ENCODE peak calls at places on chromosomes 11 and 22, in four cellular contexts. Z is WTC11, J is GM12878, R is HepG2. Q is an unnamed sample.

GRCh38 chr11:132451942-132452601 is 1080.2 kb downstream of the OPCML start:
- DNase-seq in R (no peak), J (no peak), Z (no peak), Q (no peak)

GRCh38 chr22:19800761-19801244 is 40.2 kb downstream of the TBX1 start:
- DNase-seq in J (no peak), R (peak; percentile 34), Z (peak; percentile 58), Q (peak; percentile 74)

GRCh38 chr11:131767421-131767820 is 397.0 kb downstream of the NTM start:
- DNase-seq in Z (no peak), R (no peak), J (no peak), Q (no peak)

GRCh38 chr11:11583801-11584445 is 37.9 kb downstream of the GALNT18 start:
- DNase-seq in J (no peak), R (no peak), Z (no peak), Q (peak; percentile 5)

GRCh38 chr22:44023404-44024287 is 456 bp upstream of the PARVB start:
- DNase-seq in Z (peak; percentile 43), R (no peak), J (no peak), Q (peak; percentile 83)

GRCh38 chr11:66203847-66204246 is 64.6 kb upstream of the RAB1B start:
- DNase-seq in J (no peak), R (no peak), Z (no peak), Q (no peak)

GRCh38 chr11:44575288-44575672 is 9.8 kb downstream of the CD82 start:
- DNase-seq in Z (no peak), R (no peak), J (no peak), Q (no peak)

GRCh38 chr11:4455439-4455838 is 6.3 kb downstream of the OR52K2 start:
- DNase-seq in Z (no peak), J (no peak), R (no peak), Q (no peak)

GRCh38 chr22:49392247-49392646 is 435.4 kb downstream of the BRD1 start:
- DNase-seq in R (no peak), J (no peak), Z (no peak), Q (no peak)

GRCh38 chr22:23393721-23394320 is 186.3 kb downstream of the IGLL1 start:
- DNase-seq in Z (peak; percentile 8), J (no peak), R (no peak), Q (no peak)

GRCh38 chr11:103091441-103091809 is 535 bp downstream of the DCUN1D5 start:
- DNase-seq in Z (peak; percentile 61), J (no peak), R (peak; percentile 32), Q (peak; percentile 62)

GRCh38 chr22:37278261-37278660 is 4.0 kb upstream of the CYTH4 start:
- DNase-seq in R (no peak), Z (no peak), J (no peak), Q (no peak)

GRCh38 chr22:49825436-49825835 is 2.2 kb downstream of the BRD1 start:
- DNase-seq in Z (no peak), J (no peak), R (peak; percentile 34), Q (no peak)

GRCh38 chr11:45901646-45902045 is 5.4 kb downstream of the FREY1 start:
- DNase-seq in J (no peak), Z (no peak), R (no peak), Q (no peak)

GRCh38 chr11:111634981-111635705 is 32.9 kb downstream of the SIK2 start:
- DNase-seq in Z (no peak), J (no peak), R (no peak), Q (peak; percentile 22)

GRCh38 chr11:72735495-72736027 is 16.6 kb downstream of the ARAP1 start:
- DNase-seq in R (peak; percentile 47), J (no peak), Z (no peak), Q (peak; percentile 83)

GRCh38 chr11:59938718-59939117 is 486 bp downstream of the OOSP1 start:
- DNase-seq in Z (no peak), J (no peak), R (no peak), Q (no peak)

GRCh38 chr11:93570759-93571413 is 27.7 kb upstream of the SMCO4 start:
- DNase-seq in R (peak; percentile 90), Z (no peak), J (no peak), Q (peak; percentile 9)

GRCh38 chr22:18060646-18061620 is 16.9 kb upstream of the PEX26 start:
- DNase-seq in Z (no peak), J (no peak), R (peak; percentile 88), Q (no peak)

GRCh38 chr11:126839496-126839895 is 161.1 kb downstream of the KIRREL3 start:
- DNase-seq in R (no peak), Z (no peak), J (no peak), Q (peak; percentile 13)

GRCh38 chr11:16945671-16946469 is 68.3 kb downstream of the PLEKHA7 start:
- DNase-seq in Z (peak; percentile 45), R (peak; percentile 68), J (peak; percentile 61), Q (peak; percentile 68)
- TF ChIP-seq TCF7 in Z (no peak), R (no peak), J (no peak), Q (no peak)

GRCh38 chr11:68654978-68655377 is 29.4 kb upstream of the GAL start:
- DNase-seq in J (no peak), R (no peak), Z (no peak), Q (no peak)
- TF ChIP-seq TCF7 in J (no peak), R (no peak), Z (no peak), Q (no peak)

DNA sequence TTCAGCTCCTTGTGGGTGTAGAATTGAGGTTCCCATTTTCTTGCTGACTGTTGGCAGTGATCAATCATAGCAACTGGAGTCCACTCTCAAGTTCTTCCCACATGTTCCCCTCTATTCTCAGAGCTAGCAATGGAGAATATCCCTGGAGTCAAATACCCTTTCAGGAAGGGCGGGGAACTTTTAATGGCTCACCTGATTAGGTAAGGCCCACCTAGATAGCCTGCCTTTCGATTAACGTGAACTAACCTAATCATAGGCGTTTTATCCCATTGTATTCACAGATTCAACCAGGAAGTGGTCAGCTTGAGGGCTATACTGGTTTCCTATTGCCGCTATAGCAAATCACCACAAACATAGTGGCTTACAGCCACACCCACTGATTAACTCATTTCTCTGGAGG is 7.1 kb upstream of the LRRC55 start:
- DNase-seq in R (no peak), Z (no peak), J (no peak), Q (no peak)
- TF ChIP-seq TCF7 in R (no peak), Z (no peak), J (no peak), Q (no peak)

GRCh38 chr11:2885676-2886081 is at the start of gene CDKN1C:
- DNase-seq in Z (peak; percentile 83), R (no peak), J (no peak), Q (peak; percentile 93)
- TF ChIP-seq TCF7 in Z (no peak), R (no peak), J (no peak), Q (no peak)

GRCh38 chr22:29717789-29718188 is 2.0 kb upstream of the CABP7 start:
- DNase-seq in J (no peak), R (no peak), Z (no peak), Q (no peak)
- TF ChIP-seq TCF7 in J (no peak), R (no peak), Z (no peak), Q (no peak)

DNA sequence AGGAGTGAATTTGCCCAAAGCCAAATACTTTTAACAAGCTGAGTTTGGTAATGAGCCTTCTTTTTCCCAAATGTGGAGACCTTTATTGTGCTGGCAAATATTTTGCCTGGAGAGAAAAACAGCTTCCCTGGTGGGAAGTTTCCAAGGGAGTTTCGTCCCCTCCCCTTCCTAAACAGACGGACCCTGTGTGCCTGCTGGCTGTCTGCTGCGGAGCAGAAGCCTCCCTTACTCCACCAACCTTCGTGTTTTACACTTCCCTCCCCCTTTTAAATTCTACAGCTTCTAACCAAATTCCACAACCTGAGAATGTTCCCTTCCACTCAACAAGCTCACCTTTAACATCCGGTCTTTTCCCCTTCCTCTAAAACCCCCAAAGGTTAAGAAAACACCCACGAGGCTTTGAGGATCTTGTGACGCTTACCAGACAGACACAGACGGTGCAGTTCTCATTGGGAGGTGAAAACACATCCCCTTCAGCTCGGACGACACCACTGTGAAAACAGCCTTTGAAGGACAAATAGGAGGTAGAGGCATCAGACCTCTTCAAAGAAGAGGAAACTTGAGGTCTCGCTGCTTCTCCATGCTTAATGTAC is 17.0 kb downstream of the VWCE start:
- DNase-seq in Z (no peak), J (no peak), R (no peak), Q (no peak)
- TF ChIP-seq TCF7 in Z (no peak), J (no peak), R (no peak), Q (no peak)

DNA sequence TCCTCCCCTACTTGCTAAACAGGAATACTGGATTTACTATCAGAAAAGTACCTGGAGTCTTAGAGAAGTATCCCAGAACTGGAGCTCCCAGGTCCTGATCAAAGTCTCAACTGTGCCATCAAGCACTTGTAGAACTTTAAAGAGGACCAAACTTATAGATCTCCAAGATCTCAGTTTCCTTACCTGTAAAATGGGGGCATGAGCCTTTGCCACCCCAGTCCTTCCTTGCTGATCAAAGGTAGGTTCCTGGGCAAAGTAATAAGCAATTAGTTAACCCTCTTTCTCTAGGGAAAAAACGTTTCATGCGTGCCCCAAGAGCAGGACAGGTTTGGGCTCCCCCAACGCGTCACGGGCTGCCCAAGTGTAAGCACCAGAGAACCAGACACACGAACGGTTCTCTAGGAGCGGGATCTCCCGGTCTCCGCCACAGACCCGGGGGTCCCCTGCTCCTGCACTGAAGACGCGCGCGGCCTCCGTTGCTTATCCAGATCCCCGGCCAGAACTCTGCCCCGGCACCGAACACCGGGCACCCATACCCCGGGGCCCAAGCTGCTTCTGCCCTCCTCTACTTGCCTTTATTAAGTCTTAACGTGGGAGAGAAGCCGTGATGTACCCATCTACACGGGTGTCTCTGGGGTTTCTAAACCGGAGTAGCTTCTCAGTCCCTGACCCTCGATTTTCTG is 505 bp downstream of the ZNF214 start:
- DNase-seq in R (no peak), Z (peak; percentile 38), J (no peak), Q (no peak)
- TF ChIP-seq TCF7 in R (no peak), Z (no peak), J (no peak), Q (no peak)

DNA sequence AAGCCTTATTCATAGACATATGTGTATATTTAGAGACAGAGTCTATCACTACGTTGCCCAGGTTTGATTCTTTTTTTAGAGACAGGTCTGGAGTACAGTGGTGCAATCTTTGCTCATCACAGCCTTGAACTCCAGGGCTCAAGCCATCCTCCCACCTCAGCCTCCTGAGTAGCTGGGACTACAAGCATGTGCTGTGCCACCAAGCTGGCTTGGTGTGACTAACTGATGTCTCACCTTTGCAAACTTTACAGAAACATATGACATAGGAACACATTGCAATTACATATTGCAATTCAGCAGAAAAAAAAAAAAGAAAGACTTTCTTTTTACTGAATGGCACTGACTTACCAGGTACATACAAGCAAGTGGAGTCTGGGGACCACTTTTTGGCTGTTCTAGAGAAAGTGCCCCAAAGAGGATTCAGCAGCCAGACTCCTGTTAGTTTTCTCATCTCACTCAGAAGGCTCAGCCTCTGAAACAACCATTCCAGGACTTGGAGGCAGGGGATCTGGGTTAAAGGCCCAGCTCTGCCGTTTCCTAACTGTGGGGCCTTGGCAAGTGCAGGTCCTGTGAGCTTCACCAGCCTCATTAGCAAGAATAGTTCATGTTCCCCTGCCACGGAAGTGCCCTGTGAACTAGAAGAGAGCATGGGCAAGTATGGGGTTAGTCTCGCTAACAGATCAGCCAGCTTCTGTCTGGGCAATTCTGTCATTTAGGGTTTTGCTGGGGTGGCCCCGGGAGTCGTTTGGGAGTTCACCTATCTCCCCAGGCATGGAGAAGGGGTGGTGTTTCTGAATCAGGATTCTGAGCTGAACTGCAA is 11.2 kb upstream of the NFAM1 start:
- DNase-seq in J (no peak), Z (no peak), R (no peak), Q (no peak)
- TF ChIP-seq TCF7 in J (no peak), Z (no peak), R (no peak), Q (no peak)

DNA sequence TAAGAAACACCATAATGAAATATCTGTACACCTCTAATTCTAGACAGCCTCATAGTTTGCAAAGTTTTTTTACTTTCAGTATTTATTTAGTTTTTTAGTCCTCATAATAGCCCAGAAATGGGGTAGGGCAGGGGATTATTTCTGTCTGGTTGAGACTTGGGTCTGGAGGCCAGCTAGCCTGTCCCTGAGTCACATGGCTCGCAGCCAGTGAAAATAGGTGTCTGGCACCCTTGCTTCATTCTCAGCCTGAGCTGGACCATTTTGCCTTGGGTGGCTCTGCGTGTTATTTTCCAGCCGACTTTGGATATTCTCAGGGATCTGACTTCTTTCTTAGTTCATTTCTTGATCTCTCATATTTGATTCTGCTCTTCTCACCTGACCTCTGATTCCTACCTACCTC is 123.9 kb upstream of the NARS2 start:
- DNase-seq in J (no peak), Z (no peak), R (no peak), Q (no peak)
- TF ChIP-seq TCF7 in J (no peak), Z (no peak), R (no peak), Q (no peak)